ENCODE peak calls at places on chromosomes 12 and 14, in six cellular contexts. One of them, this sample, is unnamed.

GRCh38 chr12:45988259-45988658 is 2.1 kb downstream of the SCAF11 start:
- DNase-seq in upper lobe of left lung: no peak
- DNase-seq in adrenal gland: no peak
- DNase-seq in esophagus muscularis mucosa: no peak
- DNase-seq in breast epithelium: no peak
- DNase-seq in Peyer's patch: no peak
- DNase-seq in this sample: no peak

GRCh38 chr14:92973265-92973797 is 50.4 kb downstream of the CHGA start:
- DNase-seq in upper lobe of left lung: peak; percentile 93
- DNase-seq in adrenal gland: peak; percentile 72
- DNase-seq in esophagus muscularis mucosa: peak; percentile 94
- DNase-seq in breast epithelium: peak; percentile 69
- DNase-seq in Peyer's patch: peak; percentile 83
- DNase-seq in this sample: no peak

GRCh38 chr12:42442328-42442759 is 116.4 kb downstream of the PPHLN1 start:
- DNase-seq in upper lobe of left lung: no peak
- DNase-seq in adrenal gland: no peak
- DNase-seq in esophagus muscularis mucosa: no peak
- DNase-seq in breast epithelium: no peak
- DNase-seq in Peyer's patch: no peak
- DNase-seq in this sample: no peak

GRCh38 chr12:13436696-13437391 is 240.3 kb downstream of the EMP1 start:
- DNase-seq in upper lobe of left lung: no peak
- DNase-seq in adrenal gland: peak; percentile 22
- DNase-seq in esophagus muscularis mucosa: no peak
- DNase-seq in breast epithelium: no peak
- DNase-seq in Peyer's patch: no peak
- DNase-seq in this sample: no peak

GRCh38 chr12:68896881-68897540 is 36.0 kb downstream of the CPM start:
- DNase-seq in upper lobe of left lung: no peak
- DNase-seq in adrenal gland: no peak
- DNase-seq in esophagus muscularis mucosa: no peak
- DNase-seq in breast epithelium: no peak
- DNase-seq in Peyer's patch: no peak
- DNase-seq in this sample: no peak

GRCh38 chr12:69415471-69416275 is 54.5 kb upstream of the FRS2 start:
- DNase-seq in upper lobe of left lung: no peak
- DNase-seq in adrenal gland: peak; percentile 77
- DNase-seq in esophagus muscularis mucosa: no peak
- DNase-seq in breast epithelium: peak; percentile 54
- DNase-seq in Peyer's patch: no peak
- DNase-seq in this sample: no peak

GRCh38 chr12:40622246-40622838 is 69.9 kb upstream of the CNTN1 start:
- DNase-seq in upper lobe of left lung: no peak
- DNase-seq in adrenal gland: peak; percentile 75
- DNase-seq in esophagus muscularis mucosa: no peak
- DNase-seq in breast epithelium: no peak
- DNase-seq in Peyer's patch: no peak
- DNase-seq in this sample: no peak

GRCh38 chr14:23660290-23661226 is 24.4 kb downstream of the DHRS2 start:
- DNase-seq in upper lobe of left lung: no peak
- DNase-seq in adrenal gland: no peak
- DNase-seq in esophagus muscularis mucosa: no peak
- DNase-seq in breast epithelium: no peak
- DNase-seq in Peyer's patch: no peak
- DNase-seq in this sample: no peak

GRCh38 chr12:67789266-67789665 is 140.7 kb downstream of the DYRK2 start:
- DNase-seq in upper lobe of left lung: no peak
- DNase-seq in adrenal gland: no peak
- DNase-seq in esophagus muscularis mucosa: no peak
- DNase-seq in breast epithelium: no peak
- DNase-seq in Peyer's patch: no peak
- DNase-seq in this sample: no peak

GRCh38 chr12:27779416-27779815 is 617 bp upstream of the KLHL42 start:
- DNase-seq in upper lobe of left lung: no peak
- DNase-seq in adrenal gland: peak; percentile 28
- DNase-seq in esophagus muscularis mucosa: no peak
- DNase-seq in breast epithelium: no peak
- DNase-seq in Peyer's patch: no peak
- DNase-seq in this sample: no peak

GRCh38 chr12:13365782-13366366 is 169.3 kb downstream of the EMP1 start:
- DNase-seq in upper lobe of left lung: peak; percentile 14
- DNase-seq in adrenal gland: no peak
- DNase-seq in esophagus muscularis mucosa: peak; percentile 79
- DNase-seq in breast epithelium: no peak
- DNase-seq in Peyer's patch: no peak
- DNase-seq in this sample: no peak

GRCh38 chr14:79551591-79551990 is 659.7 kb downstream of the DIO2 start:
- DNase-seq in upper lobe of left lung: no peak
- DNase-seq in adrenal gland: no peak
- DNase-seq in esophagus muscularis mucosa: no peak
- DNase-seq in breast epithelium: no peak
- DNase-seq in Peyer's patch: no peak
- DNase-seq in this sample: no peak

GRCh38 chr12:104520242-104520900 is 63.6 kb downstream of the CHST11 start:
- DNase-seq in upper lobe of left lung: no peak
- DNase-seq in adrenal gland: no peak
- DNase-seq in esophagus muscularis mucosa: no peak
- DNase-seq in breast epithelium: no peak
- DNase-seq in Peyer's patch: no peak
- DNase-seq in this sample: no peak

GRCh38 chr12:125284945-125285344 is 219.7 kb downstream of the AACS start:
- DNase-seq in upper lobe of left lung: no peak
- DNase-seq in adrenal gland: no peak
- DNase-seq in esophagus muscularis mucosa: no peak
- DNase-seq in breast epithelium: no peak
- DNase-seq in Peyer's patch: no peak
- DNase-seq in this sample: no peak

GRCh38 chr14:103385153-103385993 is at the start of gene MARK3:
- DNase-seq in upper lobe of left lung: peak; percentile 99
- DNase-seq in adrenal gland: peak; percentile 98
- DNase-seq in esophagus muscularis mucosa: peak; percentile 99
- DNase-seq in breast epithelium: peak; percentile 96
- DNase-seq in Peyer's patch: peak; percentile 98
- DNase-seq in this sample: peak; percentile 91
- TF ChIP-seq POLR2A in upper lobe of left lung: peak; percentile 82
- TF ChIP-seq POLR2A in adrenal gland: peak; percentile 83
- TF ChIP-seq POLR2A in esophagus muscularis mucosa: peak; percentile 73
- TF ChIP-seq POLR2A in breast epithelium: peak; percentile 68
- TF ChIP-seq POLR2A in Peyer's patch: peak; percentile 72
- TF ChIP-seq POLR2A in this sample: peak; percentile 86

GRCh38 chr12:109714913-109715244 is 1.3 kb downstream of the FAM222A start:
- DNase-seq in upper lobe of left lung: no peak
- DNase-seq in adrenal gland: no peak
- DNase-seq in esophagus muscularis mucosa: no peak
- DNase-seq in breast epithelium: no peak
- DNase-seq in Peyer's patch: no peak
- DNase-seq in this sample: no peak
- H3K4me3 ChIP-seq in upper lobe of left lung: peak overlapping the region; percentile 54
- H3K4me3 ChIP-seq in adrenal gland: peak overlapping the region; percentile 10
- H3K4me3 ChIP-seq in esophagus muscularis mucosa: peak overlapping the region; percentile 84
- H3K4me3 ChIP-seq in breast epithelium: no peak overlapping the region
- H3K4me3 ChIP-seq in Peyer's patch: peak overlapping the region; percentile 67
- H3K4me3 ChIP-seq in this sample: peak overlapping the region; percentile 50

DNA sequence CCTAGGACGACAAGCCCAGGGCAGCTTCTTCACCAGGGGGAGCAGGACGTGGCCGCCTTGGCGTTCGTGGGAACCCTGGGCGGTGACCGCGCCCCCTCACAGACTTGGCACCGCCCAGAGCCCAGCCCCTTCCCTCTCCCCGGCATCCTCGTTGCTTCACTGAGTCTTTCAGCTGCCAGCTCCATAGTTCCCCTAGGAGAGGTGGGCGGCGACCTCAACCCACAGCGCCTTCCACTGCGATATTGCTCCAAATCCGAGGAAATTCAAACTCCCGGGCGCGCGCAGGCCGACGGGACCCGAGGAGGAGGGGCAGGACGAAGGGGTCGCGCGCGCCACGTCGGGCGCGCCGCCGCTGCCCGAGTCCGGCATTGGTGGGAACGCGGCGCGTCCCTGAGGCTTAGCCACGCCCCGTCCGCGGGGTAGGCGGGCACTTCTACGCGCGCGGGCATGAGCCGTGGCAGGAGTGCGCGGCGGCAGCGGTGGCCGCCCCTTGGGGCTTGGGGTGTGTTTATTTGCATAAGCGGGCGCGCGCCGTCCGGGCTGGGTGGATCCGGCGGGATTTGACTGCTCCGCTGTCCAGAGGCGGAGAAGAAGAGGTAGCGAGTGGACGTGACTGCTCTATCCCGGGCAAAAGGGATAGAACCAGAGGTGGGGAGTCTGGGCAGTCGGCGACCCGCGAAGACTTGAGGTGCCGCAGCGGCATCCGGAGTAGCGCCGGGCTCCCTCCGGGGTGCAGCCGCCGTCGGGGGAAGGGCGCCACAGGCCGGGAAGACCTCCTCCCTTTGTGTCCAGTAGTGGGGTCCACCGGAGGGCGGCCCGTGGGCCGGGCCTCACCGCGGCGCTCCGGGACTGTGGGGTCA is at the start of the genes APAF1 and IKBIP:
- DNase-seq in upper lobe of left lung: peak; percentile 100
- DNase-seq in adrenal gland: peak; percentile 97
- DNase-seq in esophagus muscularis mucosa: peak; percentile 98
- DNase-seq in breast epithelium: peak; percentile 97
- DNase-seq in Peyer's patch: peak; percentile 99
- DNase-seq in this sample: peak; percentile 93
- TF ChIP-seq POLR2A in upper lobe of left lung: peak; percentile 77
- TF ChIP-seq POLR2A in adrenal gland: peak; percentile 91
- TF ChIP-seq POLR2A in esophagus muscularis mucosa: peak; percentile 22
- TF ChIP-seq POLR2A in breast epithelium: peak; percentile 42
- TF ChIP-seq POLR2A in Peyer's patch: peak; percentile 88
- TF ChIP-seq POLR2A in this sample: no peak

DNA sequence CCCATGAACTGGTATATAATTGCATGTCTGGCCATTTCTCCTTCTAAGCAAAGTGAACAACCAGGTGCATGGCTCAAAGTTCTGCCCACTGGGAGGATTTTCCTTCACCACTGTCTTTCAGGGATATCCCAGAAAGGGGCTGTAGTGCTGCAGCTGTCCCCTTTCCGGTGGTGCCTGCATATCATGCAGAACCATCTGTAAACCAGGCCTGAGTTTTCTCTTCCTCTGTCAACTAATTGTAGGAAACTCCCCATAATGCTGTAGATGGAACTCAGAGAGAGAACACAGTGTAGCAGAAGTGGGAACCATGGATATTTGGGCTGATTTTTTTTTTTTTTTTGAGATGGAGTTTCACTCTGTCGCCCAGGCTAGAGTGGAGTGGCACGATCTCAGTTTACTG is 45.6 kb upstream of the CRY1 start:
- DNase-seq in upper lobe of left lung: no peak
- DNase-seq in adrenal gland: no peak
- DNase-seq in esophagus muscularis mucosa: no peak
- DNase-seq in breast epithelium: no peak
- DNase-seq in Peyer's patch: no peak
- DNase-seq in this sample: no peak
- H3K4me3 ChIP-seq in upper lobe of left lung: no peak overlapping the region
- H3K4me3 ChIP-seq in adrenal gland: no peak overlapping the region
- H3K4me3 ChIP-seq in esophagus muscularis mucosa: no peak overlapping the region
- H3K4me3 ChIP-seq in breast epithelium: no peak overlapping the region
- H3K4me3 ChIP-seq in Peyer's patch: no peak overlapping the region
- H3K4me3 ChIP-seq in this sample: no peak overlapping the region

DNA sequence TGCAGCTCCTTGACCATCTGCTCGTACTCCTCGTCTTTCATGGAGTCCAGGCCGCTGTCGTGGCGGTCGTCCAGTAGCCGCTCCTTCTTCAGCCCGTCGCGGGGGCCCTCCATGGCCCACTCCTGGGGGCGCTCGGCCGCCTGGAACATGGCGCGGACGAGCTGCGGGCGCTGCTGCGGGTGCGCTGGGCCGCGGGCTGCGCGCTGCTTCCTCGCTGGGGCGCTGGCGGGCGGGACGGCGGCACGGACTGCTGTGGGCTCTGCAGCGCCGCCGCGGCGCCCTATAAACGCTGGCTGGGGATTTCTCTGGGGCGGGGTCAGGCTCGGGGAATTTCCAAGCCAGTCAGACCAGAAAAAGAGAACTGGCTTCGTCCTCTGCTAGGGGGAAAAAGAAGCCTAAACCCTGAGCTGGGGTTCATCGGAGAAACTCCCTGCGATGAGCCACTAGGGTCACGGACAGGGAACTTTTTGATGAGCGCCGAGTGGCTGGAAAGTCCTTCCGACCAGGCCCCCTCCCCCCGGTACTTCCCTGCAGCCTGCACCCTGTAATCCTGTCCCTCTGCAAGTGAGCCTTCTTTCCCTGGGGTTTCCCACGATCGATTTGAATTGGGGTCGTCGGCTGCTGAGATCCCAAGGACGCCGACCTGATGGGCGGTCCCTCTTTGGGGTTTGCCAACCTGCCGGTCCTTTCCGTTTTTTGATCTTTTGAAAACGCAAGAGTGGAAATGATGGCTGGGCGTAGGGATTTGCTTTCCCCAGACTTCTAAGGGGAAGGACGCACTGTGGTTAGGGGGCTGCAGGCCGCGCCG is at the start of gene NFKBIA:
- DNase-seq in upper lobe of left lung: peak; percentile 99
- DNase-seq in adrenal gland: peak; percentile 93
- DNase-seq in esophagus muscularis mucosa: peak; percentile 97
- DNase-seq in breast epithelium: peak; percentile 93
- DNase-seq in Peyer's patch: peak; percentile 95
- DNase-seq in this sample: peak; percentile 63
- TF ChIP-seq POLR2A in upper lobe of left lung: peak; percentile 100
- TF ChIP-seq POLR2A in adrenal gland: peak; percentile 100
- TF ChIP-seq POLR2A in esophagus muscularis mucosa: peak; percentile 92
- TF ChIP-seq POLR2A in breast epithelium: peak; percentile 42
- TF ChIP-seq POLR2A in Peyer's patch: peak; percentile 99
- TF ChIP-seq POLR2A in this sample: peak; percentile 51

This sample was measured in esophagus squamous epithelium.